ENCODE peak calls at places on chromosomes 16 and 17, in four cellular contexts. One of them, this sample, is unnamed.

GRCh38 chr17:76492989-76493501 is 8.2 kb downstream of the RHBDF2 start:
- DNase-seq in fibroblast of lung: peak; percentile 91
- DNase-seq in CD4-positive, alpha-beta memory T cell: peak; percentile 37
- DNase-seq in GM23338: no peak
- DNase-seq in this sample: no peak

GRCh38 chr17:792277-792676 is 10.1 kb downstream of the MRM3 start:
- DNase-seq in fibroblast of lung: peak; percentile 32
- DNase-seq in CD4-positive, alpha-beta memory T cell: no peak
- DNase-seq in GM23338: peak; percentile 40
- DNase-seq in this sample: no peak

GRCh38 chr17:74441537-74441936 is 9.6 kb downstream of the GPRC5C start:
- DNase-seq in fibroblast of lung: no peak
- DNase-seq in CD4-positive, alpha-beta memory T cell: no peak
- DNase-seq in GM23338: no peak
- DNase-seq in this sample: no peak

GRCh38 chr16:87555647-87556046 is 46.7 kb upstream of the JPH3 start:
- DNase-seq in fibroblast of lung: peak; percentile 24
- DNase-seq in CD4-positive, alpha-beta memory T cell: no peak
- DNase-seq in GM23338: no peak
- DNase-seq in this sample: no peak

GRCh38 chr16:28904363-28904762 is 20.7 kb downstream of the RABEP2 start:
- DNase-seq in fibroblast of lung: no peak
- DNase-seq in CD4-positive, alpha-beta memory T cell: no peak
- DNase-seq in GM23338: no peak
- DNase-seq in this sample: no peak

GRCh38 chr17:50953831-50954601 is 87.9 kb upstream of the TOB1 start:
- DNase-seq in fibroblast of lung: peak; percentile 83
- DNase-seq in CD4-positive, alpha-beta memory T cell: no peak
- DNase-seq in GM23338: peak; percentile 58
- DNase-seq in this sample: peak; percentile 71

GRCh38 chr16:3098459-3099394 is at the start of gene ZSCAN10:
- DNase-seq in fibroblast of lung: no peak
- DNase-seq in CD4-positive, alpha-beta memory T cell: no peak
- DNase-seq in GM23338: peak; percentile 95
- DNase-seq in this sample: no peak

GRCh38 chr16:84369938-84370627 is 1.7 kb downstream of the ATP2C2 start:
- DNase-seq in fibroblast of lung: no peak
- DNase-seq in CD4-positive, alpha-beta memory T cell: no peak
- DNase-seq in GM23338: peak; percentile 28
- DNase-seq in this sample: no peak

GRCh38 chr16:52399116-52399515 is 147.8 kb downstream of the TOX3 start:
- DNase-seq in fibroblast of lung: no peak
- DNase-seq in CD4-positive, alpha-beta memory T cell: no peak
- DNase-seq in GM23338: peak; percentile 36
- DNase-seq in this sample: no peak

GRCh38 chr16:85664580-85665372 is 24.0 kb downstream of the GINS2 start:
- DNase-seq in fibroblast of lung: no peak
- DNase-seq in CD4-positive, alpha-beta memory T cell: no peak
- DNase-seq in GM23338: no peak
- DNase-seq in this sample: peak; percentile 34

GRCh38 chr17:73323622-73324455 is 12.0 kb upstream of the CDC42EP4 start:
- DNase-seq in fibroblast of lung: peak; percentile 53
- DNase-seq in CD4-positive, alpha-beta memory T cell: no peak
- DNase-seq in GM23338: no peak
- DNase-seq in this sample: no peak

GRCh38 chr16:29141586-29142324 is 156.9 kb downstream of the LAT start:
- DNase-seq in fibroblast of lung: no peak
- DNase-seq in CD4-positive, alpha-beta memory T cell: no peak
- DNase-seq in GM23338: no peak
- DNase-seq in this sample: peak; percentile 34

GRCh38 chr17:60421273-60422161 is 772 bp upstream of the CHCT1 start:
- DNase-seq in fibroblast of lung: peak; percentile 62
- DNase-seq in CD4-positive, alpha-beta memory T cell: peak; percentile 73
- DNase-seq in GM23338: peak; percentile 87
- DNase-seq in this sample: peak; percentile 85

GRCh38 chr16:70163596-70163995 is 10.0 kb upstream of the CLEC18C start:
- DNase-seq in fibroblast of lung: no peak
- DNase-seq in CD4-positive, alpha-beta memory T cell: no peak
- DNase-seq in GM23338: no peak
- DNase-seq in this sample: peak; percentile 81

GRCh38 chr17:21275579-21276339 is 8.8 kb upstream of the MAP2K3 start:
- DNase-seq in fibroblast of lung: peak; percentile 75
- DNase-seq in CD4-positive, alpha-beta memory T cell: peak; percentile 88
- DNase-seq in GM23338: peak; percentile 91
- DNase-seq in this sample: peak; percentile 99

GRCh38 chr17:60231234-60231633 is 81.5 kb downstream of the CA4 start:
- DNase-seq in fibroblast of lung: peak; percentile 60
- DNase-seq in CD4-positive, alpha-beta memory T cell: no peak
- DNase-seq in GM23338: peak; percentile 30
- DNase-seq in this sample: no peak

GRCh38 chr17:44782349-44782850 is 23.6 kb downstream of the ADAM11 start:
- DNase-seq in fibroblast of lung: no peak
- DNase-seq in CD4-positive, alpha-beta memory T cell: no peak
- DNase-seq in GM23338: no peak
- DNase-seq in this sample: peak; percentile 18

GRCh38 chr16:10408824-10409381 is 23.0 kb downstream of the ATF7IP2 start:
- DNase-seq in fibroblast of lung: no peak
- DNase-seq in CD4-positive, alpha-beta memory T cell: no peak
- DNase-seq in GM23338: peak; percentile 38
- DNase-seq in this sample: no peak

GRCh38 chr17:40577611-40578065 is 12.4 kb upstream of the CCR7 start:
- DNase-seq in fibroblast of lung: no peak
- DNase-seq in CD4-positive, alpha-beta memory T cell: no peak
- DNase-seq in GM23338: no peak
- DNase-seq in this sample: peak; percentile 25

GRCh38 chr16:73054131-73054496 is 6.2 kb upstream of the ZFHX3 start:
- DNase-seq in fibroblast of lung: no peak
- DNase-seq in CD4-positive, alpha-beta memory T cell: no peak
- DNase-seq in GM23338: peak; percentile 43
- DNase-seq in this sample: no peak

GRCh38 chr17:2027528-2028233 is 2.3 kb upstream of the DPH1 start:
- DNase-seq in fibroblast of lung: no peak
- DNase-seq in CD4-positive, alpha-beta memory T cell: no peak
- DNase-seq in GM23338: no peak
- DNase-seq in this sample: no peak

GRCh38 chr17:37787055-37787720 is 42.3 kb upstream of the HNF1B start:
- DNase-seq in fibroblast of lung: peak; percentile 10
- DNase-seq in CD4-positive, alpha-beta memory T cell: no peak
- DNase-seq in GM23338: no peak
- DNase-seq in this sample: no peak

GRCh38 chr16:4859900-4860255 is 12.6 kb downstream of the UBN1 start:
- DNase-seq in fibroblast of lung: no peak
- DNase-seq in CD4-positive, alpha-beta memory T cell: no peak
- DNase-seq in GM23338: no peak
- DNase-seq in this sample: no peak
- H3K4me3 ChIP-seq in fibroblast of lung: no peak overlapping the region
- H3K4me3 ChIP-seq in CD4-positive, alpha-beta memory T cell: no peak overlapping the region
- H3K4me3 ChIP-seq in GM23338: no peak overlapping the region
- H3K4me3 ChIP-seq in this sample: no peak overlapping the region

GRCh38 chr16:68290455-68290854 is 20.3 kb downstream of the SLC7A6OS start:
- DNase-seq in fibroblast of lung: no peak
- DNase-seq in CD4-positive, alpha-beta memory T cell: no peak
- DNase-seq in GM23338: no peak
- DNase-seq in this sample: no peak
- H3K4me1 ChIP-seq in fibroblast of lung: peaks cover 10% of the 10 kb centered on the region
- H3K4me1 ChIP-seq in CD4-positive, alpha-beta memory T cell: peaks cover 76% of the 10 kb centered on the region
- H3K4me1 ChIP-seq in GM23338: no peaks in the 10 kb centered on the region
- H3K4me1 ChIP-seq in this sample: peaks cover 3% of the 10 kb centered on the region

GRCh38 chr16:53736297-53736696 is 32.3 kb downstream of the FTO start:
- DNase-seq in fibroblast of lung: no peak
- DNase-seq in CD4-positive, alpha-beta memory T cell: no peak
- DNase-seq in GM23338: no peak
- DNase-seq in this sample: no peak
- H3K27ac ChIP-seq in fibroblast of lung: no peak overlapping the region
- H3K27ac ChIP-seq in CD4-positive, alpha-beta memory T cell: no peak overlapping the region
- H3K27ac ChIP-seq in GM23338: no peak overlapping the region
- H3K27ac ChIP-seq in this sample: no peak overlapping the region

GRCh38 chr16:27401768-27402568 is at the start of gene IL21R:
- DNase-seq in fibroblast of lung: peak; percentile 44
- DNase-seq in CD4-positive, alpha-beta memory T cell: peak; percentile 87
- DNase-seq in GM23338: no peak
- DNase-seq in this sample: peak; percentile 85
- H3K4me3 ChIP-seq in fibroblast of lung: no peak within 1 kb of the TSS
- H3K4me3 ChIP-seq in CD4-positive, alpha-beta memory T cell: peak within 1 kb of the TSS; percentile 98
- H3K4me3 ChIP-seq in GM23338: no peak within 1 kb of the TSS
- H3K4me3 ChIP-seq in this sample: no peak within 1 kb of the TSS

GRCh38 chr16:49700928-49701685 is 154.8 kb downstream of the ZNF423 start:
- DNase-seq in fibroblast of lung: peak; percentile 54
- DNase-seq in CD4-positive, alpha-beta memory T cell: no peak
- DNase-seq in GM23338: peak; percentile 36
- DNase-seq in this sample: no peak

GRCh38 chr16:49700222-49700927 is 155.5 kb downstream of the ZNF423 start:
- DNase-seq in fibroblast of lung: peak; percentile 39
- DNase-seq in CD4-positive, alpha-beta memory T cell: no peak
- DNase-seq in GM23338: peak; percentile 60
- DNase-seq in this sample: peak; percentile 64

GRCh38 chr16:49703494-49703893 is 152.4 kb downstream of the ZNF423 start:
- DNase-seq in fibroblast of lung: no peak
- DNase-seq in CD4-positive, alpha-beta memory T cell: no peak
- DNase-seq in GM23338: no peak
- DNase-seq in this sample: no peak

GRCh38 chr16:49699718-49700117 is 156.2 kb downstream of the ZNF423 start:
- DNase-seq in fibroblast of lung: no peak
- DNase-seq in CD4-positive, alpha-beta memory T cell: no peak
- DNase-seq in GM23338: no peak
- DNase-seq in this sample: no peak

GRCh38 chr16:49701867-49702494 is 153.9 kb downstream of the ZNF423 start:
- DNase-seq in fibroblast of lung: peak; percentile 59
- DNase-seq in CD4-positive, alpha-beta memory T cell: no peak
- DNase-seq in GM23338: peak; percentile 83
- DNase-seq in this sample: peak; percentile 73
- H3K4me1 ChIP-seq in fibroblast of lung: no peaks in the 10 kb centered on the region
- H3K4me1 ChIP-seq in CD4-positive, alpha-beta memory T cell: no peaks in the 10 kb centered on the region
- H3K4me1 ChIP-seq in GM23338: peaks cover 79% of the 10 kb centered on the region
- H3K4me1 ChIP-seq in this sample: no peaks in the 10 kb centered on the region

GRCh38 chr17:31131299-31131698 is 36.5 kb downstream of the NF1 start:
- DNase-seq in fibroblast of lung: no peak
- DNase-seq in CD4-positive, alpha-beta memory T cell: no peak
- DNase-seq in GM23338: no peak
- DNase-seq in this sample: no peak
- H3K27ac ChIP-seq in fibroblast of lung: no peak overlapping the region
- H3K27ac ChIP-seq in CD4-positive, alpha-beta memory T cell: no peak overlapping the region
- H3K27ac ChIP-seq in GM23338: no peak overlapping the region
- H3K27ac ChIP-seq in this sample: no peak overlapping the region

GRCh38 chr16:234468-235305 is at the start of gene FAM234A:
- DNase-seq in fibroblast of lung: peak; percentile 85
- DNase-seq in CD4-positive, alpha-beta memory T cell: peak; percentile 98
- DNase-seq in GM23338: peak; percentile 98
- DNase-seq in this sample: peak; percentile 98

GRCh38 chr16:230949-231348 is 1.7 kb upstream of the LUC7L start:
- DNase-seq in fibroblast of lung: no peak
- DNase-seq in CD4-positive, alpha-beta memory T cell: no peak
- DNase-seq in GM23338: peak; percentile 13
- DNase-seq in this sample: no peak

GRCh38 chr16:228917-229730 is at the start of gene LUC7L:
- DNase-seq in fibroblast of lung: peak; percentile 85
- DNase-seq in CD4-positive, alpha-beta memory T cell: peak; percentile 89
- DNase-seq in GM23338: peak; percentile 96
- DNase-seq in this sample: peak; percentile 97

GRCh38 chr16:228151-228855 is 946 bp downstream of the LUC7L start:
- DNase-seq in fibroblast of lung: no peak
- DNase-seq in CD4-positive, alpha-beta memory T cell: no peak
- DNase-seq in GM23338: peak; percentile 33
- DNase-seq in this sample: no peak

GRCh38 chr16:229731-230281 is 557 bp upstream of the LUC7L start:
- DNase-seq in fibroblast of lung: no peak
- DNase-seq in CD4-positive, alpha-beta memory T cell: no peak
- DNase-seq in GM23338: no peak
- DNase-seq in this sample: no peak
- H3K4me3 ChIP-seq in fibroblast of lung: peak overlapping the region; percentile 41
- H3K4me3 ChIP-seq in CD4-positive, alpha-beta memory T cell: no peak overlapping the region
- H3K4me3 ChIP-seq in GM23338: peak overlapping the region; percentile 100
- H3K4me3 ChIP-seq in this sample: no peak overlapping the region

GRCh38 chr17:7014995-7015586 is 2.7 kb downstream of the RNASEK start:
- DNase-seq in fibroblast of lung: peak; percentile 42
- DNase-seq in CD4-positive, alpha-beta memory T cell: peak; percentile 82
- DNase-seq in GM23338: peak; percentile 23
- DNase-seq in this sample: peak; percentile 75
- H3K4me1 ChIP-seq in fibroblast of lung: peaks cover 14% of the 10 kb centered on the region
- H3K4me1 ChIP-seq in CD4-positive, alpha-beta memory T cell: peaks cover 63% of the 10 kb centered on the region
- H3K4me1 ChIP-seq in GM23338: peaks cover 32% of the 10 kb centered on the region
- H3K4me1 ChIP-seq in this sample: peaks cover 4% of the 10 kb centered on the region

GRCh38 chr16:15897386-15897785 is 9.0 kb upstream of the CEP20 start:
- DNase-seq in fibroblast of lung: no peak
- DNase-seq in CD4-positive, alpha-beta memory T cell: no peak
- DNase-seq in GM23338: no peak
- DNase-seq in this sample: no peak
- H3K27ac ChIP-seq in fibroblast of lung: no peak overlapping the region
- H3K27ac ChIP-seq in CD4-positive, alpha-beta memory T cell: no peak overlapping the region
- H3K27ac ChIP-seq in GM23338: no peak overlapping the region
- H3K27ac ChIP-seq in this sample: no peak overlapping the region

DNA sequence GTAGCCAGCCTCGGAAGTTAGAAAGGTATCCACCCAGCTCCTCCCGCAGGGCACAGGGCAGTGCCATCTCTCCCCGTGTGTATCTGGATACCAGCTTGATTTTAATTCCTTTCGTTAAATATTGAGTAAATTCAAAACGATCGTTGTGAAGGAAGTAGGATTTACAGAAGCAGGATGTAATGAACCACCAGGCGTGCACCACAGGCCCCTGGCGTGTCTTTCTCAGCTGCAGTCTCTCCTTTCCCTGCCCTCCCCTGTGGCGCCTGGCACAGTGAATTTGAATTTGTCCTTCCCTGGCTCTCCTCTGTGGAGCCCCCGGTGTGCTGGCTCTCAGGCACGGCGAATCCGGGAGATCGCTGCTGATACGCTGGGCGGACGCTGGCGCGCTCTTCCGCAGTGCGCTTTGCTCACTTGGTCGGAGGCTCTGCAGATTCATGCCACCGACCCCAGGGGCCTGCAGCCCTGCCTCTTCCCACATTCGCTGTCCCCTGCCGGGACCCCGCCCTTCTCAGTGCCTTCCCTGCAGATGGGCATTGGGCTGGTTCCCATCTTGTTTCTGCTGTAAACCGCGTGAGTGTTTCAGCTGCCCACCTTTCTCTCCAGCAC is 164.6 kb downstream of the RPTOR start:
- DNase-seq in fibroblast of lung: no peak
- DNase-seq in CD4-positive, alpha-beta memory T cell: no peak
- DNase-seq in GM23338: no peak
- DNase-seq in this sample: no peak
- H3K4me3 ChIP-seq in fibroblast of lung: no peak overlapping the region
- H3K4me3 ChIP-seq in CD4-positive, alpha-beta memory T cell: no peak overlapping the region
- H3K4me3 ChIP-seq in GM23338: no peak overlapping the region
- H3K4me3 ChIP-seq in this sample: no peak overlapping the region